ENCODE peak calls at places on chromosomes 5 and 9, in ten cellular contexts. L is transverse colon; Z is dorsolateral prefrontal cortex; S is naive thymus-derived CD4-positive, alpha-beta T cell; D is psoas muscle; Y is upper lobe of left lung; V is CD4-positive, CD25-positive, alpha-beta regulatory T cell; E is MM.1S; P is A673; R is OCI-LY7. X is an unnamed sample.

GRCh38 chr5:65483474-65484346 is 2.0 kb upstream of the ADAMTS6 start:
- DNase-seq in E (peak; percentile 68), P (peak; percentile 75), Y (no peak), Z (no peak), S (no peak), R (peak; percentile 78), V (no peak), L (no peak), D (no peak), X (no peak)

GRCh38 chr5:89728750-89729149 is 680.8 kb downstream of the CETN3 start:
- DNase-seq in L (no peak), P (no peak), D (peak; percentile 39), Z (no peak), S (no peak), V (no peak), Y (no peak), E (no peak), R (no peak), X (no peak)

GRCh38 chr9:73596321-73596720 is 444.7 kb downstream of the ANXA1 start:
- DNase-seq in D (no peak), P (peak; percentile 23), R (no peak), Y (no peak), S (no peak), V (no peak), L (no peak), Z (no peak), E (no peak), X (no peak)

GRCh38 chr5:131068893-131069643 is 96.0 kb downstream of the HINT1 start:
- DNase-seq in R (peak; percentile 34), D (no peak), P (no peak), Z (peak; percentile 65), E (peak; percentile 94), S (peak; percentile 57), Y (no peak), V (peak; percentile 7), L (peak; percentile 12), X (no peak)

GRCh38 chr5:114316167-114316566 is 45.7 kb upstream of the KCNN2 start:
- DNase-seq in Z (no peak), R (no peak), L (no peak), S (no peak), V (no peak), D (no peak), Y (no peak), E (no peak), P (no peak), X (no peak)

GRCh38 chr9:114186091-114186792 is 30.9 kb downstream of the COL27A1 start:
- DNase-seq in L (no peak), Z (no peak), S (no peak), V (no peak), Y (no peak), R (no peak), E (no peak), P (no peak), D (no peak), X (no peak)

GRCh38 chr5:61055434-61056006 is 106.7 kb downstream of the SMIM15 start:
- DNase-seq in D (no peak), Z (no peak), P (peak; percentile 75), E (peak; percentile 36), R (peak; percentile 23), Y (no peak), V (no peak), L (no peak), S (no peak), X (no peak)

GRCh38 chr9:134589748-134590147 is 51.9 kb upstream of the COL5A1 start:
- DNase-seq in P (no peak), R (no peak), Y (no peak), L (no peak), S (no peak), V (no peak), D (no peak), E (no peak), Z (no peak), X (no peak)

DNA sequence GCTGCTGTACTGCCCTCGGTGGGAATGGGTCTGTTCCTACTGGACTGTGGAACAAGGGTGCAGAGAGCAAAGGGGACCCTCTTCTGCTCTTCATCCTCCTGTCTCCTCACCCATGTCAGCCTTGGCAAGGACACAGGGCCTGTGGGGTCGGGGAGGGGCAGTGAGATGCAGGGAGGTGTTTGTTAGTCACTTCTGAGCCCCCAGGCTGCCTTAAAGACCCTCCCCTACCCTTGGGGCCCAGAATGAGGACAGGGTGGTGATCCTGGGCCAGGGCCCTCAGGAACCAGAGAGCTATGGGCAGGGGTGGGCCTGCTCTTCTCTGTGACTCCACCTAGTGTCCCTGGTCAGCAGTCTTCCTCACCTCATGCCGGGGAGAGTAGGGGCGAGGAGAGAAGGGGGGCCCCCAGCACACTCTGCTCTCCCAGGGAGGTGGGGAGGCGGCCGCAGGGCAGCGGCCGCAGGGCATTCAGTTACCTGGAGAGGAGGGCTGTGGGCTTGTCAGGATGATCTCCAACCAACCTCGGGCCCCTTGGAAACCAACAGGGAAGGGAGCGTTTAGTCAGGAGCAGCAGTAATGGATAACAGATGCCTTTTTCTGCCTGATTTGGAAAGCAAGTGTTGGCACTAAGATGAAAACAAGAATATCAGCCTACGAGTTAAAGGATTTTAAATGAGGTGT is 62.0 kb upstream of the GARNL3 start:
- DNase-seq in E (no peak), Z (no peak), S (no peak), P (no peak), R (no peak), V (no peak), D (peak; percentile 47), L (no peak), Y (no peak), X (no peak)
- H3K27ac ChIP-seq in E (no peak overlapping the region), Z (no peak overlapping the region), S (no peak overlapping the region), P (no peak overlapping the region), R (no peak overlapping the region), V (no peak overlapping the region), D (no peak overlapping the region), L (no peak overlapping the region), Y (no peak overlapping the region), X (no peak overlapping the region)

GRCh38 chr9:116860509-116861120 is 173.5 kb downstream of the TRIM32 start:
- DNase-seq in Y (no peak), S (no peak), P (peak; percentile 76), L (peak; percentile 51), E (no peak), D (peak; percentile 70), R (peak; percentile 52), V (no peak), Z (peak; percentile 60), X (peak; percentile 45)

GRCh38 chr9:116857321-116857720 is 170.2 kb downstream of the TRIM32 start:
- DNase-seq in R (no peak), Y (no peak), V (no peak), P (peak; percentile 12), E (no peak), S (no peak), Z (no peak), L (no peak), D (no peak), X (no peak)

GRCh38 chr9:116859763-116860162 is 172.7 kb downstream of the TRIM32 start:
- DNase-seq in R (no peak), V (no peak), Y (no peak), D (no peak), S (no peak), E (no peak), P (no peak), Z (no peak), L (no peak), X (no peak)

GRCh38 chr9:116861321-116861720 is 174.2 kb downstream of the TRIM32 start:
- DNase-seq in E (no peak), V (no peak), R (no peak), S (no peak), P (no peak), L (no peak), Z (no peak), Y (no peak), D (no peak), X (no peak)

DNA sequence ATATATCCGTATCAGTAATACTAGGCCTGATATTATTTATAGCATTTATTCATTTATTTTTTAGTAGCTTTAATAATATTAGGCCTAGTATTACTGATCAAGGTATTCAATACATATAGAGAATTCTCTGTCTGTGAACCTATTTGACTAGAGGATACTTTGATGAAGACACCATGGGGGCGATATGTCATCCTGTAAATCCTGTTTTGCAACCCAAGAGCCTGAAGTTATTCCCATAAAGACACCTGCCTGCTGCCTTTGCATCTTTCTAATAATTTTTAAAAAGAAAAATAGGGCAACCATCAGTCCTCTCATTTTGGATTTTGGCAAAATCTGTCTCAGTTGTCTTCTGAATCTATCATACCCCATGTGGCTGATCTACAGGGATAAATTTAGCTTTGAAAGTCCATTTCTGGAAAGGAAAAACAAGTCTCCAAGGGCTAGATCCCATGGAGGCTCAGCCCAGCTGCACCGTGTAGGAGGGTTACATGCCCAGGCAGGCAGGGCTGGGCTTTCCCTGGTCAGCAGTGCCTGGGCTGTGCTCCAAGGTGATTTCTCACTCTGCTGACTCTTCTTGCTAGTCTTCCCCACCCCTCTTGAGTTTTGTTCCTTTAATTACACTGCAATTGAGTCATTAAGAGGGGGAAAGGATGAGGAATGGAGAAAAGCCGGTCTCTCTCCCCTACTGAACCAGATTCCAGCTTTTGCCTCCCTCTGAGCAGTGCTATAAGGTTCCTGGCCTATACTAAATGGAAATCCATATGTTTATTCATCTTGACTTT is 169.0 kb downstream of the TRIM32 start:
- DNase-seq in Z (peak; percentile 9), S (no peak), D (no peak), E (no peak), R (no peak), Y (no peak), L (no peak), V (no peak), P (no peak), X (no peak)
- H3K27ac ChIP-seq in Z (no peak overlapping the region), S (no peak overlapping the region), D (no peak overlapping the region), E (no peak overlapping the region), R (no peak overlapping the region), Y (no peak overlapping the region), L (no peak overlapping the region), V (no peak overlapping the region), P (no peak overlapping the region), X (no peak overlapping the region)

DNA sequence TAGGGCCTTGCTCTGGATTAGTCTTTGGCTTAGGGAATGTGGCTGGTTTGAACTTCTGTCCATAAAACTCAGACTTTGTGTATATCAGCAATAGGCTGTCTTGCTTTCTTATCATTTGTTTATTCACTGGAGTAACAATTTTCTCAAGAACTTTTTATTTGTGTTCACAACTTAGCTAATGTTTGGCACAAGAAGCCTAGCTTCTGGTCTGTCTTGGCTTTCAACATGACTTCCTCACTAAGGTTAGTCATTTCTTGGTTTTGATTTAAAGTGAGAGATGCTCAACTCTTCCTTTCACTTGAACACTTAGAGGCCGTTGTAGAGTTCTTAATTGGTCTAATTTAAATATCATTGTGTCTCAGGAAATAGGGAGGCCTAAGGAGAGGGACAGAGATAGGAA is 4.9 kb downstream of the FBXO38 start:
- DNase-seq in S (no peak), P (no peak), E (no peak), D (no peak), R (no peak), Y (no peak), V (no peak), L (no peak), Z (no peak), X (no peak)
- H3K27ac ChIP-seq in S (no peak overlapping the region), P (no peak overlapping the region), E (no peak overlapping the region), D (no peak overlapping the region), R (no peak overlapping the region), Y (no peak overlapping the region), V (no peak overlapping the region), L (no peak overlapping the region), Z (no peak overlapping the region), X (no peak overlapping the region)

DNA sequence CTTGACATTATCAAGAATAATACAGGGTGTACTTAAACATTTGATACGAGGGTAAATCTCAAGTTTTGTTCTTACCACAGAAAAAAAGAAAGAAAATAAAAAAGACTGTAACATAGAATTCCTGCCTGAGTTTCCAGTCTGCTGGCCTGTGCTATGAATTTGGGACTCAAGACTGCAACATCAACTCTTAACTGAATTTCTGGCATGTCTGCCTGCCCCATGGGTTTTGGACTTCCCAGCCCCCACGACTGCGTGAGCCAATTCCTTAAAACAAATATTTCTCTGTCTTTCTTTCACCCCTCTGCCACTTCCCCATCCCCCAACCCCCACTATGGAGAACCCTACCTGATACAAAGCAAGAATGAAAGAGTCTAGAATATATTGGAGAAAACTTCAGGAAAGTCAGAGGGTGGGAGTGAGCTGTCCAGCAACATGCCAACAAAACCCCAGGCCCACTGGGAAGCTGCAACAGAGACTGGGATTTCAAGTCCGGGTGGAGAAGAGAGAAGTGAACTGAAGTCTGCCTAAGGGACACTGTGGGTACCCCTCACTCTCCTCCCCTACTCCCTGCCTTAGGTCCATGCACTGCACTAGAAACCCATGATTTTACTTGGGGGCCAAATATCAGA is 43.0 kb downstream of the MARCHF3 start:
- DNase-seq in Z (no peak), D (no peak), S (no peak), L (no peak), E (no peak), V (no peak), P (no peak), R (no peak), Y (no peak), X (no peak)
- H3K27ac ChIP-seq in Z (no peak overlapping the region), D (no peak overlapping the region), S (peak overlapping the region; percentile 74), L (no peak overlapping the region), E (peak overlapping the region; percentile 71), V (peak overlapping the region; percentile 72), P (no peak overlapping the region), R (peak overlapping the region; percentile 94), Y (no peak overlapping the region), X (no peak overlapping the region)